ENCODE peak calls at places on chromosomes 2 and 18, in six cellular contexts. One of them, this sample, is unnamed.

GRCh38 chr2:88729061-88729745 is 37.7 kb downstream of the RPIA start:
- DNase-seq in GM12865: no peak
- DNase-seq in PC-9: no peak
- DNase-seq in HFF-Myc: peak
- DNase-seq in right lobe of liver: no peak
- DNase-seq in IMR-90: no peak
- DNase-seq in this sample: no peak

GRCh38 chr2:26011990-26012856 is 21.7 kb upstream of the RAB10 start:
- DNase-seq in GM12865: no peak
- DNase-seq in PC-9: peak
- DNase-seq in HFF-Myc: no peak
- DNase-seq in right lobe of liver: peak
- DNase-seq in IMR-90: peak
- DNase-seq in this sample: no peak

GRCh38 chr2:190119948-190120347 is 57.4 kb upstream of the MSTN start:
- DNase-seq in GM12865: no peak
- DNase-seq in PC-9: no peak
- DNase-seq in HFF-Myc: no peak
- DNase-seq in right lobe of liver: no peak
- DNase-seq in IMR-90: no peak
- DNase-seq in this sample: no peak

GRCh38 chr2:26968001-26968400 is 2.4 kb upstream of the MAPRE3 start:
- DNase-seq in GM12865: no peak
- DNase-seq in PC-9: peak
- DNase-seq in HFF-Myc: no peak
- DNase-seq in right lobe of liver: no peak
- DNase-seq in IMR-90: no peak
- DNase-seq in this sample: no peak

GRCh38 chr2:179341152-179341866 is 76.7 kb upstream of the SESTD1 start:
- DNase-seq in GM12865: no peak
- DNase-seq in PC-9: no peak
- DNase-seq in HFF-Myc: no peak
- DNase-seq in right lobe of liver: no peak
- DNase-seq in IMR-90: no peak
- DNase-seq in this sample: no peak

GRCh38 chr18:35841283-35841682 is 131.2 kb upstream of the RMP24 start:
- DNase-seq in GM12865: peak
- DNase-seq in PC-9: no peak
- DNase-seq in HFF-Myc: no peak
- DNase-seq in right lobe of liver: no peak
- DNase-seq in IMR-90: no peak
- DNase-seq in this sample: no peak

GRCh38 chr2:54568876-54569298 is 112.8 kb downstream of the SPTBN1 start:
- DNase-seq in GM12865: peak
- DNase-seq in PC-9: no peak
- DNase-seq in HFF-Myc: no peak
- DNase-seq in right lobe of liver: no peak
- DNase-seq in IMR-90: no peak
- DNase-seq in this sample: no peak

GRCh38 chr2:99926986-99927385 is 215.4 kb downstream of the AFF3 start:
- DNase-seq in GM12865: no peak
- DNase-seq in PC-9: no peak
- DNase-seq in HFF-Myc: no peak
- DNase-seq in right lobe of liver: no peak
- DNase-seq in IMR-90: peak
- DNase-seq in this sample: peak

GRCh38 chr2:44215827-44216226 is 47.2 kb downstream of the PPM1B start:
- DNase-seq in GM12865: no peak
- DNase-seq in PC-9: no peak
- DNase-seq in HFF-Myc: no peak
- DNase-seq in right lobe of liver: no peak
- DNase-seq in IMR-90: no peak
- DNase-seq in this sample: no peak

GRCh38 chr18:79203017-79203605 is 133.9 kb downstream of the ATP9B start:
- DNase-seq in GM12865: no peak
- DNase-seq in PC-9: peak
- DNase-seq in HFF-Myc: no peak
- DNase-seq in right lobe of liver: no peak
- DNase-seq in IMR-90: peak
- DNase-seq in this sample: no peak

GRCh38 chr2:121287146-121287798 is 2.3 kb upstream of the TFCP2L1 start:
- DNase-seq in GM12865: no peak
- DNase-seq in PC-9: no peak
- DNase-seq in HFF-Myc: no peak
- DNase-seq in right lobe of liver: no peak
- DNase-seq in IMR-90: no peak
- DNase-seq in this sample: no peak

GRCh38 chr2:45345331-45346305 is 265.4 kb downstream of the SRBD1 start:
- DNase-seq in GM12865: no peak
- DNase-seq in PC-9: no peak
- DNase-seq in HFF-Myc: no peak
- DNase-seq in right lobe of liver: no peak
- DNase-seq in IMR-90: no peak
- DNase-seq in this sample: no peak

GRCh38 chr18:245282-245847 is 22.5 kb downstream of the THOC1 start:
- DNase-seq in GM12865: no peak
- DNase-seq in PC-9: no peak
- DNase-seq in HFF-Myc: no peak
- DNase-seq in right lobe of liver: no peak
- DNase-seq in IMR-90: peak
- DNase-seq in this sample: no peak

GRCh38 chr2:111930404-111930803 is 32.0 kb downstream of the MERTK start:
- DNase-seq in GM12865: no peak
- DNase-seq in PC-9: no peak
- DNase-seq in HFF-Myc: no peak
- DNase-seq in right lobe of liver: no peak
- DNase-seq in IMR-90: no peak
- DNase-seq in this sample: no peak

GRCh38 chr2:84878459-84878858 is 2.4 kb downstream of the TRABD2A start:
- DNase-seq in GM12865: no peak
- DNase-seq in PC-9: no peak
- DNase-seq in HFF-Myc: no peak
- DNase-seq in right lobe of liver: no peak
- DNase-seq in IMR-90: no peak
- DNase-seq in this sample: no peak

GRCh38 chr18:77131100-77131651 is 1.4 kb downstream of the MBP start:
- DNase-seq in GM12865: peak
- DNase-seq in PC-9: no peak
- DNase-seq in HFF-Myc: no peak
- DNase-seq in right lobe of liver: no peak
- DNase-seq in IMR-90: no peak
- DNase-seq in this sample: no peak
- TF ChIP-seq CTCF in GM12865: no peak
- TF ChIP-seq CTCF in PC-9: no peak
- TF ChIP-seq CTCF in HFF-Myc: no peak
- TF ChIP-seq CTCF in right lobe of liver: no peak
- TF ChIP-seq CTCF in IMR-90: no peak
- TF ChIP-seq CTCF in this sample: no peak

GRCh38 chr2:173625315-173625714 is 270.6 kb downstream of the CDCA7 start:
- DNase-seq in GM12865: no peak
- DNase-seq in PC-9: no peak
- DNase-seq in HFF-Myc: no peak
- DNase-seq in right lobe of liver: no peak
- DNase-seq in IMR-90: no peak
- DNase-seq in this sample: no peak

GRCh38 chr2:173631123-173631450 is 276.4 kb downstream of the CDCA7 start:
- DNase-seq in GM12865: no peak
- DNase-seq in PC-9: no peak
- DNase-seq in HFF-Myc: peak
- DNase-seq in right lobe of liver: no peak
- DNase-seq in IMR-90: peak
- DNase-seq in this sample: no peak

GRCh38 chr2:173629076-173629475 is 274.4 kb downstream of the CDCA7 start:
- DNase-seq in GM12865: no peak
- DNase-seq in PC-9: no peak
- DNase-seq in HFF-Myc: no peak
- DNase-seq in right lobe of liver: no peak
- DNase-seq in IMR-90: no peak
- DNase-seq in this sample: no peak

DNA sequence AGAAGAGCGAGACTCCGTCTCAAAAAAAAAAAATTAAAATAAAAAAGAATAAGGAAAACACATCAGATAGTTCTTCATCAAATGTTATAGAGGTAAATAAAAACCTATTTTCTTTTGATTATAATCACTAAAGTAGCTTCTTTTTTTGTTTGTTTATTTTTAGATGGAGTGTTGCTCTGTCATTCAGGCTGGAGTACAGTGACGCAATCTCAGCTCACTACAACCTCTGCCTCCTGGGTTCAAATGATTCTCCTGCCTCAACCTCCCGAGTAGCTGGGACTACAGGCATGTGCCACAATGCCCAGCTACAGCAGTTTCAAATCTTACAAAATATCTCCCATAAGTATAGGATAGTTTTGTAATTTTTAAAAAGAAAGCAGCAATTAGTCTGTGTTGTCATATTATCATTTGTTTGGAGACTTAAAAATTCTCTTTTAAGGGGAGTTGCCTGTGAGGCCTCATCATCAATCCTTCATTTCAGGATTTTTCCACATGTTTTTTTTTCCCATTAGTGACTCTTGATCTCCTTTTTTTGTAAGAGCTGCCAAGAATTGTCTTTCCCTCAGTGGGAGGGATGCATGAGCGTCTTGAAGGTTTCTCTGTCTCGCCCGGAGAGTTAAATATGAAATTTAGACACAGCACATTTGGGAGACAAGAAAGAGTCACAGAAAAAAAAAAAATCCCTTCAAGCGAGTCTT is 275.9 kb downstream of the CDCA7 start:
- DNase-seq in GM12865: no peak
- DNase-seq in PC-9: no peak
- DNase-seq in HFF-Myc: no peak
- DNase-seq in right lobe of liver: no peak
- DNase-seq in IMR-90: no peak
- DNase-seq in this sample: no peak
- H3K4me3 ChIP-seq in GM12865: no peak
- H3K4me3 ChIP-seq in PC-9: no peak
- H3K4me3 ChIP-seq in HFF-Myc: no peak
- H3K4me3 ChIP-seq in right lobe of liver: no peak
- H3K4me3 ChIP-seq in IMR-90: no peak
- H3K4me3 ChIP-seq in this sample: peak

DNA sequence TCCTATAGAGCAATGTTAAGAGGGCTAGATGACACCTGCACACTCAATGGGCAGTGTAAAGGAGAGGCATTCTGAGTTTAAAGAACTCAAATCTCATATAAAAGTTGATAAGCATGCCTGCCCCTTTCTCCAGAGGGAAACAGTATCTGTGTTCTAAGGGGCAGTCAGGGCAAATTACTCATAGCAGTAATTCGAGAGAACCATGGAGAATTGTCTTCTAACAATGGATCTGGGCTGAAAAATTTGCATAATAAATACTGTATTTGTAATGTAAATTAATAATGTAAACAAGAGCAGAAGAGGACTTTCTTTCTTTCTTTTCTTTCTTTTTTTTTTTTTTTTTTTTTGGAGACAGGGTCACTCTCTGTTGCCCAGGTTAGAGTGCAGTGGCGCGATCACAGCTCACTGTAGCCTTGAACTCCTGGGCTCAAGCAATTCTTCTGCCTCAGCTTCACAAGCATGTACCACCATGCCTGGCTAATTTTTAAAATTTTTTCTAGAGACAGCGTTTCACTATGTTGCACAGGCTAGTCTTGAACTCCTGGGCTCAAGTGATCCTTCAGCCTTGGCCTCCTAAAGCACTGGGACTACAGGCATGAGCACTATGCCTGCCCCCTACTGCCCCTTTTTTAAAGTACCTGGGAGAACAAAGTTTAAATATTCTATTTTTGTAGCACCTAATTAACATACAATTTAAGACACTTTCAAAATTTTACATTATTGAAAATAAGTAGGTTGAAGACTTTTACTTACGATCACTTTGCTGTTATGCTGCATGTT is 70.6 kb downstream of the OTX1 start:
- DNase-seq in GM12865: no peak
- DNase-seq in PC-9: no peak
- DNase-seq in HFF-Myc: no peak
- DNase-seq in right lobe of liver: no peak
- DNase-seq in IMR-90: no peak
- DNase-seq in this sample: no peak
- TF ChIP-seq CTCF in GM12865: no peak
- TF ChIP-seq CTCF in PC-9: no peak
- TF ChIP-seq CTCF in HFF-Myc: no peak
- TF ChIP-seq CTCF in right lobe of liver: no peak
- TF ChIP-seq CTCF in IMR-90: no peak
- TF ChIP-seq CTCF in this sample: no peak

GRCh38 chr2:217970206-217970605 is 32.6 kb downstream of the TNS1 start:
- DNase-seq in GM12865: no peak
- DNase-seq in PC-9: no peak
- DNase-seq in HFF-Myc: no peak
- DNase-seq in right lobe of liver: no peak
- DNase-seq in IMR-90: peak
- DNase-seq in this sample: no peak

GRCh38 chr2:217969588-217969987 is 33.2 kb downstream of the TNS1 start:
- DNase-seq in GM12865: no peak
- DNase-seq in PC-9: no peak
- DNase-seq in HFF-Myc: no peak
- DNase-seq in right lobe of liver: no peak
- DNase-seq in IMR-90: no peak
- DNase-seq in this sample: no peak

GRCh38 chr2:217972490-217972889 is 30.3 kb downstream of the TNS1 start:
- DNase-seq in GM12865: no peak
- DNase-seq in PC-9: no peak
- DNase-seq in HFF-Myc: no peak
- DNase-seq in right lobe of liver: no peak
- DNase-seq in IMR-90: no peak
- DNase-seq in this sample: no peak

GRCh38 chr2:217972037-217972436 is 30.8 kb downstream of the TNS1 start:
- DNase-seq in GM12865: no peak
- DNase-seq in PC-9: no peak
- DNase-seq in HFF-Myc: no peak
- DNase-seq in right lobe of liver: no peak
- DNase-seq in IMR-90: no peak
- DNase-seq in this sample: no peak

DNA sequence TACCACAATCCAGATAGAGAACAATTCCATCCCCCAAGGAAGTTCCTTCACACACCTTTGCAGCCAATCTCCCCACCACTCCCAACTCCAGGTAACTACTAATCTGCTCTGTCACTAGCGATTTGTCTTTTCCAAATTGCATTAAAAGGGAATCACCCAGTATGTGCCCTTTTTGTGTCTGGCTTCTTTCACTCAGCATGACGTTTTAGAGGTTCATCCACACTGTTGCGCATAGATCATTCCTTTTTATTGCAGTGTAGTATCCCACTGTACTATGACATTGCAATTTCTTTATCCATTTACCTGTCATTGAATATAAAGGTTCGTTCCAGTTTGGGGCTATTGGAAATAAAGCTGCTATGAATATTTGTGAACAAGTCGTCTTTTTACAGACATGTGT is 31.6 kb downstream of the TNS1 start:
- DNase-seq in GM12865: no peak
- DNase-seq in PC-9: no peak
- DNase-seq in HFF-Myc: no peak
- DNase-seq in right lobe of liver: no peak
- DNase-seq in IMR-90: no peak
- DNase-seq in this sample: no peak
- H3K4me3 ChIP-seq in GM12865: no peak
- H3K4me3 ChIP-seq in PC-9: no peak
- H3K4me3 ChIP-seq in HFF-Myc: no peak
- H3K4me3 ChIP-seq in right lobe of liver: no peak
- H3K4me3 ChIP-seq in IMR-90: no peak
- H3K4me3 ChIP-seq in this sample: no peak

GRCh38 chr2:201680743-201681142 is 17.7 kb downstream of the MPP4 start:
- DNase-seq in GM12865: peak
- DNase-seq in PC-9: no peak
- DNase-seq in HFF-Myc: no peak
- DNase-seq in right lobe of liver: no peak
- DNase-seq in IMR-90: no peak
- DNase-seq in this sample: no peak
- TF ChIP-seq CTCF in GM12865: peak
- TF ChIP-seq CTCF in PC-9: peak
- TF ChIP-seq CTCF in HFF-Myc: peak
- TF ChIP-seq CTCF in right lobe of liver: peak
- TF ChIP-seq CTCF in IMR-90: peak
- TF ChIP-seq CTCF in this sample: peak